ENCODE peak calls at places on chromosomes 4 and X, in five cellular contexts. A, D, Q, N and H are unnamed samples.

GRCh38 chr4:142402925-142403324 is 443.2 kb downstream of the INPP4B start:
- DNase-seq in Q (no peak), A (no peak), D (no peak), N (peak; percentile 46), H (no peak)

GRCh38 chr4:138259296-138259695 is 17.1 kb upstream of the SLC7A11 start:
- DNase-seq in D (no peak), A (no peak), Q (no peak), N (peak; percentile 59), H (no peak)

GRCh38 chrX:148361641-148362040 is 138.8 kb upstream of the AFF2 start:
- DNase-seq in A (no peak), D (no peak), Q (no peak), N (no peak), H (no peak)

GRCh38 chr4:64781737-64782326 is 372.6 kb upstream of the TECRL start:
- DNase-seq in Q (no peak), D (no peak), N (peak; percentile 40), A (no peak), H (peak; percentile 76)

GRCh38 chr4:77006753-77007355 is 57.3 kb downstream of the SEPTIN11 start:
- DNase-seq in D (no peak), N (no peak), A (no peak), Q (no peak), H (no peak)

GRCh38 chrX:129665916-129666644 is 11.3 kb upstream of the APLN start:
- DNase-seq in A (no peak), D (peak; percentile 73), N (peak; percentile 83), Q (no peak), H (no peak)

GRCh38 chr4:8272472-8273428 is 3.2 kb downstream of the HTRA3 start:
- DNase-seq in N (no peak), Q (no peak), D (no peak), A (peak; percentile 69), H (no peak)

GRCh38 chr4:18686338-18687039 is 664.9 kb upstream of the LCORL start:
- DNase-seq in Q (no peak), A (no peak), D (no peak), N (peak; percentile 37), H (no peak)

GRCh38 chr4:134024251-134024650 is 177.3 kb downstream of the PABPC4L start:
- DNase-seq in D (no peak), A (no peak), N (peak; percentile 24), Q (no peak), H (no peak)

GRCh38 chr4:34720563-34720962 is 1523.8 kb downstream of the ARAP2 start:
- DNase-seq in Q (no peak), D (no peak), A (no peak), N (peak; percentile 28), H (peak; percentile 24)

GRCh38 chrX:63434206-63434605 is 83.1 kb upstream of the SPIN4 start:
- DNase-seq in D (no peak), N (no peak), Q (no peak), A (no peak), H (no peak)

GRCh38 chr4:1045193-1045594 is 33.8 kb downstream of the FGFRL1 start:
- DNase-seq in N (no peak), Q (no peak), A (no peak), D (peak; percentile 39), H (no peak)

GRCh38 chr4:139297001-139297410 is 4.3 kb upstream of the NAA15 start:
- DNase-seq in A (no peak), Q (no peak), N (peak; percentile 56), D (no peak), H (no peak)

DNA sequence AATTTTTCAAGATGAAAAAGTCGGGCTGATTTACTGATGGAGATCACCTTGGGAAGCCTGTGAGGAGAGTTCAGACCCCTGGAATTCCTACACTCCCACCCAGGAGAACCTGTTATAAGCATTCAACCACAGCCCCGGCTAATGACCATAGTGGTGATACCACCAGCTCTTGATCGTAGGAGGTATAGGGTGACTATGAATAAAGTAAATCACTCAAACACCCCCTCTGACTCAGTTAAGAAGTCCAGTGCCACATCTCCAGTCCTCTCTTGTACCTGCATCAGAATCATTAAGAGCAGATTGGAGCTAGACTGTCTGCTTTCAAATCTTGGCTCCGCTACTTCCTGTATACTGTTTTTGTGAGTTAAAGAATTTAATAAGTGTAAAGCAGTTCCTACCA is 565.0 kb upstream of the DIPK2B start:
- DNase-seq in A (no peak), D (no peak), Q (no peak), N (no peak), H (no peak)
- H3K4me3 ChIP-seq in A (no peak overlapping the region), D (no peak overlapping the region), Q (peak overlapping the region; percentile 19), N (peak overlapping the region; percentile 84), H (no peak overlapping the region)

DNA sequence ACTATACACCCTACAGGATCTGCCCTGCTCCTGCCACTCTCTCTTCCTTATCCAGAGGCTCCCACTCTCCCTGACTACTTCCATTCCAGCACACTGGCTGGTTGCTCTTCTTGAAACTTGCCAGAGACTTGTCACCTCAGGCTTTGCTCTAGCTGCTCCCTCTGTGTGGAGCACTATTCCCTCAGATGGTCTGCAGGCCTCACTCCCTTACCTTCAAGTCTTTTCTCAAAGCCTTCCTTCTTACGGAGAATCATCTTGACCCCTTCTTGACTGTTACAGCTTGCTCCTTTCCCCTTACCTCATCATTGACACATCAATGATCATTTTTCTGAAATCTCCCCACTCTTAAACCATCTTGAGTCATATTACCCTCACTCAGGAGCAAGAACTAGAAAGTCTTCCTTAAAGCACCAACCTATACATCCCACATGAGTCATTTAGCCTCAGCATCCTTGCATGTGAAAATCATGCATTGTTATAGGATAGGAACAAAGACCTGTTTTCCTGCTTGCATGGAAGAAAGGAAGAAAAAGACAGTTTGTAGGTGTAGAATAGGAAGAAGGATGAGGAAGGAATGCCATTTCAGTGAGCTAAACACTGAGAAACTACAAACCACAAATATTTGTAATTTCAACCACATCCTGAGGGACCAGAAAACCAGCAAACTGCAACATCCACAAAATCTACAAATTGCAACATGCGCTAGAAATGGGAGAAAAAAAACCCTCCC is 55.7 kb downstream of the ANTXR2 start:
- DNase-seq in D (no peak), N (peak; percentile 95), A (no peak), Q (no peak), H (peak; percentile 46)
- H3K4me3 ChIP-seq in D (no peak overlapping the region), N (no peak overlapping the region), A (no peak overlapping the region), Q (no peak overlapping the region), H (no peak overlapping the region)

DNA sequence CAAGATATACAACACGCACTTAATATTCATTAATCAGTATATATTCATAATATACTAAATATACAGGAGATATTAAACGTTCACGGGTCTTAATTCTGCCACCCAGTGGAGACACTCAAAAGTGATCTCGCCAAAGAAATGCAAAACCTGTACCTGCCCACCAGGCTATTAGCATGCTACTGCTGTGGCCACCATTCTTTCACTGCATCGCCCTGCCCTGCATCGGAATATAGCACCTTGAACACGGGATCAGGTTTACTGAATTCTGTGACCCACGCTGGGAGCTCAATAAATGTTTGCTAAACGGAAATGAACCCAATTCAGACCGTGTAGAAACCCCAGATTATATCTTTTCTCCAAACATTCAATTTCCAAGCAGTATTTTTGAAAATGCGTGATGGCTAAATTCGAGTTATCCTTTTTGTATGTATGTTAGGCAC is 840 bp upstream of the CLCN3 start:
- DNase-seq in D (peak; percentile 80), Q (no peak), N (peak; percentile 44), A (peak; percentile 35), H (peak; percentile 65)
- H3K4me3 ChIP-seq in D (peak overlapping the region; percentile 98), Q (peak overlapping the region; percentile 92), N (peak overlapping the region; percentile 76), A (peak overlapping the region; percentile 84), H (peak overlapping the region; percentile 77)

GRCh38 chr4:185004562-185005208 is 13.6 kb upstream of the HELT start:
- DNase-seq in Q (no peak), A (no peak), N (no peak), D (peak; percentile 83), H (peak; percentile 2)
- H3K4me3 ChIP-seq in Q (no peak overlapping the region), A (peak overlapping the region; percentile 32), N (no peak overlapping the region), D (no peak overlapping the region), H (peak overlapping the region; percentile 23)

DNA sequence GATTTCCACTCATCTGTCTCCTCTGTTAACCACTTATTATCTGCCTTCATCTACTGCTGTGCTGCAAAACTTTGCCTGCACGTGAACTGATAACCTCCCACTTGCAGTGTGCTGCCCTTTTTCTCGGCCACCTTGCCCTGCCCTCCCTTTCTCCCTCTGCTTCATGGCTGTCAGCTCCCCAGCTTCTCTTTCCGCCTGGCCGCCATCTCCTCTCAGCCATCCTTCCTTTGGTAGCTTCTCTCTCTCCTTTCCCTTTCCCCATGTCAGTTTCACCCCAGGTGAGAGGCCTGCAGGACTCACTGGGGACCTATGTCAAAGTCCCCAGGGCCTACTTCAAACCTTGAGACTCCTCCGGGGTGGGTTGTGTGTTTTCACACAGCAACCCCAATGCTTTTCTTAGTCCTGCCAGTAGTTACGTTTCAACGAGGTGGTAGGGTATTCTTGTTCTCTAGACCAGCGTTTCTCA is 6.6 kb downstream of the MSL3 start:
- DNase-seq in Q (no peak), A (no peak), D (no peak), N (no peak), H (no peak)
- H3K4me3 ChIP-seq in Q (peak overlapping the region; percentile 63), A (no peak overlapping the region), D (no peak overlapping the region), N (no peak overlapping the region), H (no peak overlapping the region)

DNA sequence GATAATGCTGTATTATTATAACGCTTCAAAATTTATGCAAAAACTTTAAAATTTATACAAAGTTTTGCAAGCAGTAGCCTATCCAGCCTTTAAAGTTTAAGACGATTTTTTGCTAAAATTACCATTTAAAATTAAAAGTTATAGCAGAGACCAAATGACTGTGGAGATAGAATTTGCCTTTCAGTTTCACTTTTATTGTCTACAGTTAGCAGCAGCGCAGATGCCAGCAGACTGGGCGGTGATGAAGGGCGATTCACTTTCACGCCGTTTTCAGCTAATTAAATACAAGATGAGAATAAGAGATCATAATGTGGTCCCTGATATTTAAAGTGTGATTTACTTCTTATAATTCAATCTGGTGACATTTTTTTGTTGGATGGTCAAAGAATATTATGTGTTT is 1381.5 kb upstream of the ADGRL3 start:
- DNase-seq in A (no peak), N (peak; percentile 23), D (no peak), Q (no peak), H (no peak)
- H3K4me3 ChIP-seq in A (no peak overlapping the region), N (no peak overlapping the region), D (no peak overlapping the region), Q (no peak overlapping the region), H (no peak overlapping the region)

GRCh38 chr4:111793686-111794085 is 351.6 kb upstream of the FAM241A start:
- DNase-seq in Q (no peak), N (no peak), A (no peak), D (no peak), H (no peak)

GRCh38 chr4:111789901-111790640 is 355.2 kb upstream of the FAM241A start:
- DNase-seq in Q (no peak), A (no peak), D (no peak), N (no peak), H (no peak)

GRCh38 chr4:111792592-111792991 is 352.7 kb upstream of the FAM241A start:
- DNase-seq in D (no peak), N (no peak), A (no peak), Q (no peak), H (no peak)

GRCh38 chr4:111788046-111788642 is 357.1 kb upstream of the FAM241A start:
- DNase-seq in D (peak; percentile 84), Q (no peak), A (no peak), N (no peak), H (no peak)
- H3K4me3 ChIP-seq in D (peak overlapping the region; percentile 19), Q (no peak overlapping the region), A (no peak overlapping the region), N (no peak overlapping the region), H (no peak overlapping the region)

DNA sequence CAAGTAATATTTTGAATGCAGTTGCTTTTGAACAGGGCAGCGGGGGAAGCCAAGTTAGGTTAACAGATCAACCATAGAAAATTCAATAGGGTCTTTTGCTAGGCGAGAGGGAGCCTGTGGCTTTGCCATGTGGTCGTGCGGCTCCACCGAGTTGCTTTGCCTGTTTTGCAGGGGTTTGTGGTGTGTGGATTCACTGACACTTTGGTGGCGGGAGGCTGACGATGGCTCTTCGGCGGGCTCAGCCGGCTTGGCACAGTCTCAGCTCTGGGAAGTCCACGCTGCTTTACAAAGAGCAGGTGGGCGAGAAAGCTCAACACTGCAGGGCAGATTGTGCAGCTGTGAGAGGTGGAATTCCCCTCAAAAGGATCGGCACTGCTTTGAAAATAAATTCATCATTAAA is 201.6 kb upstream of the LEF1 start:
- DNase-seq in Q (no peak), D (no peak), A (no peak), N (no peak), H (peak; percentile 89)
- H3K4me3 ChIP-seq in Q (peak overlapping the region; percentile 33), D (no peak overlapping the region), A (no peak overlapping the region), N (no peak overlapping the region), H (peak overlapping the region; percentile 34)

GRCh38 chrX:42943051-42943450 is 165.1 kb upstream of the PPP1R2C start:
- DNase-seq in A (no peak), D (no peak), Q (no peak), N (no peak), H (no peak)
- H3K4me3 ChIP-seq in A (no peak overlapping the region), D (no peak overlapping the region), Q (peak overlapping the region; percentile 33), N (no peak overlapping the region), H (peak overlapping the region; percentile 5)